ENCODE peak calls at places on chromosomes 4 and X, in eight cellular contexts. L is Daoy; F is GM13976; K is activated CD8-positive, alpha-beta memory T cell treated with anti-CD3 and anti-CD28 coated beads for 24 hours; Z is stimulated activated CD4-positive, alpha-beta T cell treated with anti-CD3 and anti-CD28 coated beads, Interleukin-12 subunit alpha, Interleukin-12 subunit beta, amount 100 ng/mL, for 24 hours; U is C1 segment of cervical spinal cord; P is AG08396; N is stimulated activated CD8-positive, alpha-beta memory T cell treated with anti-CD3 and anti-CD28 coated beads, Interleukin-4, amount 100 ng/mL, for 1 hour. S is an unnamed sample.

GRCh38 chrX:19829817-19830216 is 57.6 kb downstream of the SH3KBP1 start:
- DNase-seq in Z (no peak), N (no peak), L (no peak), F (no peak), K (peak; percentile 44), U (no peak), P (no peak), S (no peak)

GRCh38 chrX:130170752-130171445 is 863 bp upstream of the RAB33A start:
- DNase-seq in L (peak; percentile 53), Z (no peak), N (peak; percentile 36), U (peak; percentile 87), K (peak; percentile 78), P (peak; percentile 48), F (peak; percentile 80), S (peak; percentile 81)

GRCh38 chr4:140095694-140096482 is 58.1 kb downstream of the MAML3 start:
- DNase-seq in N (no peak), K (peak; percentile 81), P (peak; percentile 36), U (no peak), Z (peak; percentile 37), L (peak; percentile 79), F (no peak), S (no peak)

GRCh38 chrX:1661048-1661921 is 46.4 kb downstream of the ASMT start:
- DNase-seq in N (peak; percentile 80), Z (peak; percentile 81), P (no peak), L (peak; percentile 40), U (peak; percentile 24), F (peak; percentile 90), K (peak; percentile 78), S (peak; percentile 20)

GRCh38 chr4:180721356-180721755 is 1521.8 kb upstream of the TENM3 start:
- DNase-seq in K (no peak), N (no peak), P (no peak), Z (no peak), L (no peak), U (no peak), F (no peak), S (no peak)

GRCh38 chr4:62517721-62518120 is 1317.6 kb downstream of the ADGRL3 start:
- DNase-seq in P (no peak), L (peak; percentile 3), N (no peak), K (no peak), F (no peak), Z (no peak), U (no peak), S (no peak)

GRCh38 chr4:131054489-131055019 is 1958.6 kb downstream of the C4orf33 start:
- DNase-seq in N (no peak), F (no peak), K (no peak), Z (no peak), U (no peak), P (no peak), L (no peak), S (no peak)

GRCh38 chr4:174120446-174121142 is 162.9 kb downstream of the FBXO8 start:
- DNase-seq in P (peak; percentile 40), F (peak; percentile 42), Z (no peak), K (no peak), N (no peak), L (peak; percentile 77), U (peak; percentile 15), S (peak; percentile 2)

GRCh38 chr4:99405433-99406115 is 29.6 kb downstream of the ADH7 start:
- DNase-seq in L (peak; percentile 30), N (peak; percentile 29), P (peak; percentile 37), F (no peak), Z (peak; percentile 17), K (peak; percentile 79), U (no peak), S (peak; percentile 25)

GRCh38 chr4:113981591-113981990 is 2.1 kb upstream of the ARSJ start:
- DNase-seq in F (no peak), K (no peak), U (no peak), P (no peak), L (no peak), Z (no peak), N (no peak), S (no peak)

GRCh38 chr4:97774347-97774989 is 368.8 kb downstream of the STPG2 start:
- DNase-seq in P (no peak), F (no peak), N (no peak), K (no peak), Z (no peak), L (no peak), U (no peak), S (no peak)

S was measured in hypothalamus.